ENCODE peak calls at places on chromosome 15, in nine cellular contexts. H is left colon; E is RPMI7951; Z is NCI-H345; N is stimulated activated CD4-positive, alpha-beta T cell treated with anti-CD3 and anti-CD28 coated beads, Interleukin-2, amount 100 ng/mL, for 4 hours; R is NCI-H510A treated with DMSO at 0.1 percent for 48 hours; L is HFFc6; V is T-cell; B is activated T-cell treated with anti-CD3 and anti-CD28 coated beads, Interleukin-2, amount 50 U/mL, for 72 hours. X is an unnamed sample.

GRCh38 chr15:101017041-101017754 is 98.0 kb downstream of the LRRK1 start:
- DNase-seq in H (no peak), E (no peak), Z (no peak), N (no peak), R (no peak), L (no peak), V (no peak), B (no peak), X (no peak)

GRCh38 chr15:38853608-38854007 is 289.0 kb upstream of the RASGRP1 start:
- DNase-seq in H (no peak), E (peak), Z (no peak), N (peak), R (no peak), L (peak), V (peak), B (peak), X (peak)

GRCh38 chr15:23912191-23912590 is 225.1 kb upstream of the NDN start:
- DNase-seq in H (no peak), E (no peak), Z (no peak), N (no peak), R (no peak), L (no peak), V (no peak), B (no peak), X (no peak)

GRCh38 chr15:95609096-95609495 is 721.4 kb upstream of the NR2F2 start:
- DNase-seq in H (no peak), E (peak), Z (no peak), N (no peak), R (no peak), L (peak), V (no peak), B (no peak), X (no peak)

GRCh38 chr15:35023794-35024193 is 35.7 kb upstream of the ZNF770 start:
- DNase-seq in H (no peak), E (no peak), Z (no peak), N (no peak), R (no peak), L (no peak), V (no peak), B (no peak), X (no peak)

GRCh38 chr15:81235781-81236507 is 39.3 kb downstream of the IL16 start:
- DNase-seq in H (no peak), E (peak), Z (no peak), N (no peak), R (no peak), L (peak), V (no peak), B (no peak), X (no peak)

GRCh38 chr15:42385206-42385979 is 26.1 kb downstream of the CAPN3 start:
- DNase-seq in H (peak), E (peak), Z (peak), N (no peak), R (peak), L (peak), V (no peak), B (peak), X (no peak)

GRCh38 chr15:65460948-65461347 is 38.2 kb upstream of the IGDCC4 start:
- DNase-seq in H (no peak), E (peak), Z (no peak), N (peak), R (no peak), L (peak), V (no peak), B (peak), X (no peak)

GRCh38 chr15:52178765-52179164 is 12.4 kb downstream of the GNB5 start:
- DNase-seq in H (peak), E (no peak), Z (no peak), N (no peak), R (no peak), L (no peak), V (no peak), B (peak), X (peak)

GRCh38 chr15:70615435-70616310 is 147.7 kb downstream of the UACA start:
- DNase-seq in H (no peak), E (no peak), Z (no peak), N (no peak), R (no peak), L (no peak), V (no peak), B (no peak), X (no peak)

GRCh38 chr15:67137319-67137718 is 71.9 kb downstream of the SMAD3 start:
- DNase-seq in H (no peak), E (no peak), Z (no peak), N (no peak), R (no peak), L (no peak), V (no peak), B (no peak), X (no peak)

GRCh38 chr15:75185271-75186029 is 16.2 kb upstream of the C15orf39 start:
- DNase-seq in H (no peak), E (no peak), Z (no peak), N (no peak), R (no peak), L (no peak), V (no peak), B (no peak), X (no peak)

GRCh38 chr15:58473720-58474119 is 41.9 kb downstream of the LIPC start:
- DNase-seq in H (no peak), E (peak), Z (no peak), N (no peak), R (no peak), L (peak), V (no peak), B (no peak), X (no peak)

GRCh38 chr15:99708563-99708962 is 24.7 kb downstream of the LYSMD4 start:
- DNase-seq in H (peak), E (peak), Z (no peak), N (no peak), R (no peak), L (peak), V (no peak), B (no peak), X (no peak)

GRCh38 chr15:96340611-96341464 is 10.3 kb downstream of the NR2F2 start:
- DNase-seq in H (peak), E (peak), Z (peak), N (no peak), R (peak), L (no peak), V (no peak), B (no peak), X (no peak)

GRCh38 chr15:32706704-32707103 is 11.1 kb upstream of the GREM1 start:
- DNase-seq in H (no peak), E (peak), Z (no peak), N (no peak), R (no peak), L (peak), V (no peak), B (no peak), X (no peak)

GRCh38 chr15:41832875-41833274 is 5.0 kb downstream of the JMJD7 start:
- DNase-seq in H (no peak), E (no peak), Z (peak), N (no peak), R (peak), L (no peak), V (no peak), B (no peak), X (no peak)

GRCh38 chr15:91068436-91068835 is 31.6 kb upstream of the SV2B start:
- DNase-seq in H (no peak), E (no peak), Z (no peak), N (no peak), R (no peak), L (no peak), V (no peak), B (no peak), X (no peak)

GRCh38 chr15:27121672-27122071 is 150.7 kb downstream of the GABRG3 start:
- DNase-seq in H (no peak), E (no peak), Z (no peak), N (no peak), R (no peak), L (no peak), V (no peak), B (no peak), X (no peak)

GRCh38 chr15:70322051-70322668 is 224.4 kb upstream of the TLE3 start:
- DNase-seq in H (no peak), E (no peak), Z (no peak), N (no peak), R (no peak), L (no peak), V (no peak), B (no peak), X (peak)

GRCh38 chr15:87746333-87746732 is 510.2 kb downstream of the NTRK3 start:
- DNase-seq in H (no peak), E (no peak), Z (no peak), N (no peak), R (no peak), L (no peak), V (no peak), B (no peak), X (no peak)

GRCh38 chr15:52679232-52680040 is at the start of gene ATOSA:
- DNase-seq in H (peak), E (peak), Z (peak), N (peak), R (peak), L (peak), V (peak), B (peak), X (peak)

GRCh38 chr15:34436126-34436955 is 1.3 kb downstream of the GOLGA8A start:
- DNase-seq in H (no peak), E (peak), Z (no peak), N (no peak), R (no peak), L (no peak), V (peak), B (peak), X (no peak)

GRCh38 chr15:74263473-74263872 is 27.3 kb downstream of the CCDC33 start:
- DNase-seq in H (no peak), E (no peak), Z (no peak), N (no peak), R (no peak), L (no peak), V (no peak), B (no peak), X (no peak)

GRCh38 chr15:90412356-90413194 is 24.5 kb downstream of the IQGAP1 start:
- DNase-seq in H (peak), E (peak), Z (peak), N (no peak), R (peak), L (peak), V (no peak), B (no peak), X (no peak)

GRCh38 chr15:72184165-72184811 is 13.3 kb downstream of the GRAMD2A start:
- DNase-seq in H (no peak), E (peak), Z (no peak), N (no peak), R (no peak), L (peak), V (no peak), B (no peak), X (no peak)

GRCh38 chr15:69812881-69813280 is 284.8 kb downstream of the TLE3 start:
- DNase-seq in H (peak), E (no peak), Z (no peak), N (no peak), R (no peak), L (no peak), V (no peak), B (no peak), X (no peak)

GRCh38 chr15:71595846-71596553 is 214.4 kb upstream of the NR2E3 start:
- DNase-seq in H (no peak), E (peak), Z (no peak), N (no peak), R (no peak), L (peak), V (no peak), B (no peak), X (no peak)

GRCh38 chr15:52076889-52077781 is 35.4 kb downstream of the BCL2L10 start:
- DNase-seq in H (peak), E (peak), Z (no peak), N (no peak), R (no peak), L (peak), V (no peak), B (peak), X (no peak)

GRCh38 chr15:70016511-70016994 is 81.2 kb downstream of the TLE3 start:
- DNase-seq in H (no peak), E (no peak), Z (no peak), N (no peak), R (no peak), L (no peak), V (no peak), B (no peak), X (no peak)

GRCh38 chr15:47983533-47983932 is 137.3 kb upstream of the SLC24A5 start:
- DNase-seq in H (no peak), E (no peak), Z (no peak), N (no peak), R (no peak), L (no peak), V (no peak), B (no peak), X (no peak)

GRCh38 chr15:41116872-41117242 is 777 bp upstream of the INO80 start:
- DNase-seq in H (no peak), E (no peak), Z (no peak), N (no peak), R (no peak), L (no peak), V (no peak), B (no peak), X (no peak)